ENCODE peak calls at places on chromosomes 11 and 22, in eight cellular contexts. M is K562, W is IMR-90, Q is neural progenitor cell, N is H9, V is mesendoderm, C is endodermal cell, F is endothelial cell of umbilical vein. L is an unnamed sample.

GRCh38 chr11:2084721-2085120 is 54.5 kb downstream of the IGF2 start:
- DNase-seq in M (no peak), F (no peak), W (no peak), Q (no peak), V (no peak), C (no peak), N (no peak), L (no peak)

GRCh38 chr22:41501209-41501608 is 32.3 kb downstream of the ACO2 start:
- DNase-seq in F (peak; percentile 16), W (no peak), M (no peak), Q (peak; percentile 44), C (no peak), N (no peak), V (peak; percentile 37), L (peak; percentile 92)

GRCh38 chr11:69939551-69940245 is 120.5 kb upstream of the FGF3 start:
- DNase-seq in N (no peak), M (no peak), F (peak; percentile 36), Q (no peak), W (peak; percentile 77), V (no peak), C (no peak), L (no peak)

GRCh38 chr22:17896552-17896951 is 122.3 kb upstream of the BID start:
- DNase-seq in V (peak; percentile 70), M (peak; percentile 39), C (peak; percentile 88), F (no peak), Q (peak; percentile 69), N (peak; percentile 79), W (peak; percentile 27), L (no peak)

GRCh38 chr11:111189466-111189865 is 56.1 kb upstream of the POU2AF2 start:
- DNase-seq in V (peak; percentile 21), C (no peak), M (no peak), Q (no peak), N (no peak), F (no peak), W (peak; percentile 35), L (no peak)

GRCh38 chr22:32979606-32980005 is 78.6 kb downstream of the SYN3 start:
- DNase-seq in C (no peak), M (no peak), N (no peak), V (no peak), W (no peak), F (no peak), Q (no peak), L (no peak)

GRCh38 chr11:126310229-126310991 is 6.5 kb downstream of the DCPS start:
- DNase-seq in V (peak; percentile 80), W (peak; percentile 74), F (peak; percentile 78), Q (peak; percentile 88), M (peak; percentile 74), N (peak; percentile 80), C (peak; percentile 92), L (peak; percentile 64)

GRCh38 chr11:9922806-9923205 is 258.9 kb downstream of the SWAP70 start:
- DNase-seq in F (no peak), Q (peak; percentile 41), V (peak; percentile 87), W (no peak), N (peak; percentile 79), M (no peak), C (peak; percentile 84), L (no peak)

GRCh38 chr11:28108909-28109308 is 721 bp downstream of the METTL15 start:
- DNase-seq in N (no peak), F (peak; percentile 53), Q (no peak), M (no peak), W (no peak), C (no peak), V (no peak), L (no peak)

GRCh38 chr11:109302591-109303334 is 119.2 kb upstream of the C11orf87 start:
- DNase-seq in V (peak; percentile 25), M (no peak), C (no peak), W (no peak), F (no peak), Q (no peak), N (no peak), L (no peak)

GRCh38 chr11:128367573-128367972 is 219.8 kb downstream of the ETS1 start:
- DNase-seq in C (no peak), Q (no peak), M (no peak), V (no peak), W (no peak), N (no peak), F (no peak), L (no peak)

GRCh38 chr11:1834132-1834610 is 619 bp upstream of the SYT8 start:
- DNase-seq in C (no peak), M (no peak), F (no peak), Q (no peak), V (no peak), W (no peak), N (no peak), L (no peak)

GRCh38 chr11:116611998-116612620 is 160.7 kb downstream of the BUD13 start:
- DNase-seq in M (no peak), C (peak; percentile 31), Q (no peak), W (no peak), F (no peak), V (no peak), N (no peak), L (no peak)

GRCh38 chr22:26656896-26657851 is at the start of gene MIAT:
- DNase-seq in V (peak; percentile 68), M (peak; percentile 51), Q (peak; percentile 89), N (peak; percentile 79), W (peak; percentile 24), C (peak; percentile 85), F (no peak), L (peak; percentile 45)

GRCh38 chr11:2582958-2583604 is 116.7 kb downstream of the KCNQ1OT1 start:
- DNase-seq in V (no peak), M (no peak), F (no peak), N (peak; percentile 24), Q (no peak), W (no peak), C (peak; percentile 48), L (no peak)

GRCh38 chr22:37226514-37226913 is 14.2 kb upstream of the SSTR3 start:
- DNase-seq in W (no peak), Q (no peak), F (no peak), N (no peak), M (no peak), V (no peak), C (no peak), L (no peak)

GRCh38 chr11:64687204-64687603 is 35.8 kb downstream of the NRXN2 start:
- DNase-seq in Q (no peak), C (no peak), M (no peak), F (peak; percentile 43), V (no peak), W (no peak), N (no peak), L (no peak)

GRCh38 chr11:120501440-120501839 is 10.1 kb upstream of the GRIK4 start:
- DNase-seq in C (no peak), V (no peak), M (no peak), N (no peak), Q (no peak), F (no peak), W (no peak), L (no peak)

GRCh38 chr11:112229746-112230433 is 3.7 kb downstream of the PTS start:
- DNase-seq in V (no peak), W (peak; percentile 86), N (no peak), C (no peak), F (no peak), M (no peak), Q (no peak), L (no peak)

GRCh38 chr22:47151490-47151889 is 389.0 kb downstream of the TBC1D22A start:
- DNase-seq in F (peak; percentile 16), N (no peak), Q (no peak), M (no peak), C (no peak), V (peak; percentile 22), W (peak; percentile 44), L (no peak)

DNA sequence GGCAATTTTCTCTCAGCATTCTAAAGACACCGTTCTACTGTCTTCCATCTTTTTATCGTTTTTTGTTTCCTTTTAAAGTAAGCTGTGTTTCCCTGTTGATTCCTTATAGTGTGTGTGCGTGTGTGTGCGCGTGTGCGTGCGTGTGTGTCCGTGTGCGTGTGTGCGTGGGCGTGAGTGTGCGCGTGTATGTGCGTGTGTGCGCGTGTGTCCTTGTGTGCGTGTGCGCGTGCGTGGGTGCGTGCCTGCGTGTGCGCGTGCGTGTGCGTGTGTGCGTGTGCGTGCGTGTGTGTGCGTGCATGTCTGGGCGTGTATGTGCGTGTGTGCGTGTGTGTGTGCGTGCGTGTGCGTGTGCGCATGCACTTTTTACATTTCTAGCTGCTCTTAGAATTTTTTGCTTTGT is 1033.7 kb downstream of the BRD1 start:
- DNase-seq in M (no peak), Q (no peak), N (no peak), W (no peak), V (no peak), F (no peak), C (peak; percentile 12), L (no peak)
- H3K9ac ChIP-seq in M (no peak overlapping the region), Q (no peak overlapping the region), N (no peak overlapping the region), W (no peak overlapping the region), V (no peak overlapping the region), F (no peak overlapping the region), C (no peak overlapping the region), L (no peak overlapping the region)

GRCh38 chr22:40466976-40467375 is 96.6 kb downstream of the SGSM3 start:
- DNase-seq in N (no peak), M (no peak), F (no peak), C (no peak), Q (no peak), W (no peak), V (no peak), L (no peak)

GRCh38 chr22:40463727-40464126 is 93.3 kb downstream of the SGSM3 start:
- DNase-seq in M (no peak), C (no peak), Q (no peak), V (no peak), F (no peak), W (no peak), N (no peak), L (peak; percentile 60)

GRCh38 chr22:40463017-40463631 is 92.7 kb downstream of the SGSM3 start:
- DNase-seq in W (no peak), V (no peak), F (no peak), C (no peak), N (no peak), M (no peak), Q (no peak), L (peak; percentile 88)

GRCh38 chr22:40462195-40462988 is 92.0 kb downstream of the SGSM3 start:
- DNase-seq in N (no peak), F (no peak), Q (no peak), W (no peak), C (no peak), M (no peak), V (no peak), L (peak; percentile 67)
- H3K9ac ChIP-seq in N (no peak overlapping the region), F (no peak overlapping the region), Q (no peak overlapping the region), W (no peak overlapping the region), C (no peak overlapping the region), M (peak overlapping the region; percentile 65), V (no peak overlapping the region), L (peak overlapping the region; percentile 78)

GRCh38 chr11:102449651-102450570 is 2.7 kb downstream of the TMEM123 start:
- DNase-seq in N (no peak), C (no peak), M (no peak), F (peak; percentile 72), W (no peak), Q (peak; percentile 32), V (no peak), L (no peak)
- H3K9ac ChIP-seq in N (no peak overlapping the region), C (no peak overlapping the region), M (no peak overlapping the region), F (peak overlapping the region; percentile 14), W (no peak overlapping the region), Q (no peak overlapping the region), V (peak overlapping the region; percentile 14), L (peak overlapping the region; percentile 89)

DNA sequence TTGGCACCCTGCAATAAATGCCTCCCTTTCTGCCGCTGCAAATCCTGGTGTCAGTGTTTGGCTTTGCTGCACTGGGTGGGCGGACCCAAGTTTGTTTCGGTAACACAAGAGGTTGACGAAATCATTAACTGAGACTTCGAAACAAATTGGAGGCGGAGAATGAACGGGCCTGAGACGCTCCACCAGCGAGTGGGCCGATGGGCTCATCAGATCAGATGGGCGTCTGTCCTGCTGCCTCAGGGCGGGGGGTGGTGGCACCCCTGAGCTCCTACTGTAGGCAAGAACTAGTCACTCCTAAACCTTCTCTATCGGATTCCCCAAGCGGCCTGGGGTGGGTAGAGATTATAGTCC is 918 bp upstream of the CAPN5 start:
- DNase-seq in W (peak; percentile 59), C (no peak), M (no peak), Q (peak; percentile 48), N (peak; percentile 43), F (no peak), V (peak; percentile 37), L (peak; percentile 49)
- H3K9ac ChIP-seq in W (peak overlapping the region; percentile 76), C (no peak overlapping the region), M (no peak overlapping the region), Q (no peak overlapping the region), N (peak overlapping the region; percentile 6), F (no peak overlapping the region), V (peak overlapping the region; percentile 76), L (peak overlapping the region; percentile 75)

L was measured in Karpas-422.